ENCODE peak calls at places on chromosomes 7 and 10, in five cellular contexts. P, E, S, L and A are unnamed samples.

GRCh38 chr10:122143238-122143841 is 127.8 kb upstream of the BTBD16 start:
- DNase-seq in P (no peak), E (no peak), S (peak; percentile 73), L (no peak), A (no peak)

GRCh38 chr7:87398441-87398840 is 53.0 kb downstream of the CROT start:
- DNase-seq in P (no peak), E (no peak), S (no peak), L (no peak), A (no peak)

GRCh38 chr10:128528781-128529180 is 402.6 kb upstream of the MKI67 start:
- DNase-seq in P (no peak), E (no peak), S (no peak), L (no peak), A (no peak)

GRCh38 chr10:35447693-35448407 is 111.5 kb downstream of the CCNY start:
- DNase-seq in P (no peak), E (peak; percentile 30), S (no peak), L (no peak), A (no peak)

GRCh38 chr10:24727811-24728210 is 4.1 kb upstream of the ARHGAP21 start:
- DNase-seq in P (no peak), E (peak; percentile 49), S (no peak), L (no peak), A (no peak)

GRCh38 chr7:118104812-118105441 is 79.0 kb upstream of the LSM8 start:
- DNase-seq in P (no peak), E (peak; percentile 12), S (no peak), L (no peak), A (no peak)

GRCh38 chr7:4851459-4852422 is 10.1 kb downstream of the PAPOLB start:
- DNase-seq in P (no peak), E (peak; percentile 44), S (no peak), L (no peak), A (no peak)

GRCh38 chr7:28490831-28491230 is 78.5 kb downstream of the CREB5 start:
- DNase-seq in P (no peak), E (no peak), S (no peak), L (no peak), A (peak; percentile 87)

GRCh38 chr7:141785711-141786552 is 4.1 kb upstream of the TAS2R5 start:
- DNase-seq in P (no peak), E (peak; percentile 66), S (peak; percentile 12), L (no peak), A (no peak)

GRCh38 chr10:59470570-59470969 is 108.2 kb upstream of the FAM13C start:
- DNase-seq in P (no peak), E (no peak), S (no peak), L (no peak), A (no peak)

GRCh38 chr7:50613473-50613872 is 48.3 kb upstream of the DDC start:
- DNase-seq in P (no peak), E (no peak), S (no peak), L (no peak), A (no peak)

GRCh38 chr7:92246363-92247101 is 758 bp downstream of the ANKIB1 start:
- DNase-seq in P (no peak), E (peak; percentile 60), S (peak; percentile 22), L (peak; percentile 15), A (no peak)

GRCh38 chr7:130627775-130628174 is 40.8 kb downstream of the COPG2 start:
- DNase-seq in P (no peak), E (no peak), S (no peak), L (no peak), A (no peak)

GRCh38 chr7:39554583-39555140 is 11.5 kb upstream of the YAE1 start:
- DNase-seq in P (no peak), E (no peak), S (no peak), L (no peak), A (no peak)

GRCh38 chr7:18762189-18762588 is 266.6 kb downstream of the HDAC9 start:
- DNase-seq in P (no peak), E (no peak), S (no peak), L (no peak), A (no peak)

GRCh38 chr7:85186521-85187241 is at the start of gene SEMA3D:
- DNase-seq in P (peak; percentile 51), E (peak; percentile 12), S (peak; percentile 85), L (peak; percentile 60), A (peak; percentile 83)

GRCh38 chr7:140915948-140916555 is 8.7 kb downstream of the BRAF start:
- DNase-seq in P (no peak), E (no peak), S (no peak), L (no peak), A (no peak)

GRCh38 chr7:139798221-139798620 is 20.4 kb upstream of the HIPK2 start:
- DNase-seq in P (no peak), E (no peak), S (no peak), L (no peak), A (no peak)

GRCh38 chr7:37150180-37150579 is 298.5 kb downstream of the ELMO1 start:
- DNase-seq in P (no peak), E (no peak), S (no peak), L (no peak), A (no peak)

GRCh38 chr7:48285365-48285764 is 114.1 kb downstream of the ABCA13 start:
- DNase-seq in P (no peak), E (no peak), S (no peak), L (no peak), A (no peak)

GRCh38 chr7:151877911-151878835 is 1.3 kb upstream of the PRKAG2 start:
- DNase-seq in P (no peak), E (no peak), S (no peak), L (no peak), A (peak; percentile 76)
- H3K4me3 ChIP-seq in P (peak overlapping the region; percentile 94), E (no peak overlapping the region), S (no peak overlapping the region), L (peak overlapping the region; percentile 86), A (no peak overlapping the region)

DNA sequence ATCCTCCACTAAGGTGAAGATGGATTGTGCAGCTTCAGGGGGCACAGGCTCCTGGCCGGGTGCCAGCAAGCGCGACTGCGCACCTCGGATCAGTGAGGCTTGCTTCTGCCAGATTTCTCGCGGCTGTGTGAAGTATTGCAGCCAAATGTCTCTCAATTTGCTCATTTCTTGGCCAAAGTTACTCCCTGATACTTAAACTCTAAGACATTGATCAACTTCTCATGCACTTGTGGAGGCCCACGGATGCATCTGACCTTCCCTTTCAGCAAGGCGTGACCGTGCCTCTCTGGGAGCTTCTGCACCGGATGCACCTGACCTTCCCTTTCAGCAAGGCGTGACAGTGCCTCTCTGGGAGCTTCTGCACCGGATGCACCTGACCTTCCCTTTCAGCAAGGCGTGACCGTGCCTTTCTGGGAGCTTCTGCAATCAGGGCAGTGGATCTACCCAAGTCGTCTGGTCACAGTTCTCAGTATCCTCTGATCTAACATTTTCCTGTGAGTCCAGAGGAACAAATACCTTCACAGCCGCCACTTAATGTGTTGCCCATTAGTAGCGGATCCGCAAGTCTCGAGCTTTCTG is 248.3 kb downstream of the ADARB2 start:
- DNase-seq in P (no peak), E (no peak), S (no peak), L (no peak), A (no peak)
- H3K4me1 ChIP-seq in P (no peaks in the 10 kb centered on the region), E (no peaks in the 10 kb centered on the region), S (no peaks in the 10 kb centered on the region), L (no peaks in the 10 kb centered on the region), A (no peaks in the 10 kb centered on the region)

DNA sequence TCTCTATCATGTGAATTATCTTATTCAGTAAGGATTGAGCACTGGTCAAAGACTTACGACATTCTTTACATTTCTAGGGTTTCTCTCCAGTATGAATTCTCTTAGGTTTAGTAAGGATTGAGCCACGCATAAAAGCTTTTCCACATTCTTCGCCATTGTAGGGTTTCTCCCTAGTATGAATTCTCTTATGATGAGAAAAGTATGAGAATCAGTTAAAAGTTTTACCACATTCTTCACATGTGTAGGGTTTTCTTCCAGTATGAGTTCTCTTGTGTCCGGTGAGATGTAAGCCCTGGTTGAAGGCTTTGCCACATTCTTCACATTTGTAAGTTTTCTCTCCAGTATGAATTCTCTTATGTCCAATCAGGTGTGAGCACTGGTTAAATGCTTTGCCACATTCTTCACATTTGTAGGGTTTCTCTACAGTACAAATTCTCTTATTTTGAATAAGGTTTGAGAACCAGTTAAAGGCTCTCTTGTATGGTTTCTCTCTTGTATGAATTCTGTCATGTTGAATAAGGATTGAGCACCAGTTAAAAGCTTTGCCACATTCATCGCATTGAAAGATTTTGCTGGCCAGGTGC is 445.9 kb downstream of the ZNF479 start:
- DNase-seq in P (no peak), E (no peak), S (no peak), L (no peak), A (no peak)
- H3K9me3 ChIP-seq in P (peaks cover 100% of the 10 kb centered on the region), E (no peaks in the 10 kb centered on the region), S (no peaks in the 10 kb centered on the region), L (peaks cover 25% of the 10 kb centered on the region), A (peaks cover 5% of the 10 kb centered on the region)

DNA sequence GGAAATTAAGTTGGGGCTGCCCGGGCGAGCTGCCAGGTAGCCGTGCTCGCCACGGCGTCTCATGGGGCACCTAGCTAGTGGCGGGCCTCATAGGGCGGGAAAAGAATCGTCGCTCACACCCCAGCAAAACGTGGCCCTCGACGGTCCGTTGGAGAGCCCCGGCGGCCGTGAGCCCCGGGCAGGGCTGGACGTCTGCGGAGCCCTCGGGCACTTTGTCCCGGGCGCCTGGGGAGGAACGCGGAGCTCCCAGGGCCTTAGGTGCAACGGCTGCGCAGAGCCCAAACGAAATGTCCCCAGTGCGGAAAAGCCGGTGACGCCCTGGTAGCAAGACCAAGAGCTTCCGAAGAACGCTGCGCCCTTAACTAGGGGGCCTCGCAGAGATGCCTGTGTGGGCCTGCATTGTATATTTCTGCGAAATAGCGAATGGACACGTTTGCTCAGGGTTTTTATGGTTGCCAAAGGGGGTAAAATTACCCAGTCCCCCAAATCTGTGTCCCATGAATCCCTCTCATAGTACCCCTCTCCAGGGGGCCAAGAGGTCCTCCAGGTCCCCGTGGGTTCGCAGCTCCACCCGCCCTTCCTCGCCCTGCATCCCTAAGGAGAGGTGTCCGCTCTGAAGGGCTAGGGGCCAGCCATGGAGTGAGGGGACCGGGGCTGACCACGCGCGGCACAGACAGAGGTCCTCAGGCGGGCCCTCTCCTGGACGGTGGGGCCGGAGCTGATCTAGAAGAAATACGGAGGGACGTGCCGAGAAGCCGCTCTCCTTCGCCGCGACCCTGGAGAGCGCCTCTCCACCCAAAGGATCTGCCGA is 1.0 kb upstream of the SFMBT2 start:
- DNase-seq in P (no peak), E (no peak), S (peak; percentile 20), L (peak; percentile 25), A (no peak)
- H3K4me3 ChIP-seq in P (peak overlapping the region; percentile 92), E (no peak overlapping the region), S (no peak overlapping the region), L (peak overlapping the region; percentile 77), A (no peak overlapping the region)

DNA sequence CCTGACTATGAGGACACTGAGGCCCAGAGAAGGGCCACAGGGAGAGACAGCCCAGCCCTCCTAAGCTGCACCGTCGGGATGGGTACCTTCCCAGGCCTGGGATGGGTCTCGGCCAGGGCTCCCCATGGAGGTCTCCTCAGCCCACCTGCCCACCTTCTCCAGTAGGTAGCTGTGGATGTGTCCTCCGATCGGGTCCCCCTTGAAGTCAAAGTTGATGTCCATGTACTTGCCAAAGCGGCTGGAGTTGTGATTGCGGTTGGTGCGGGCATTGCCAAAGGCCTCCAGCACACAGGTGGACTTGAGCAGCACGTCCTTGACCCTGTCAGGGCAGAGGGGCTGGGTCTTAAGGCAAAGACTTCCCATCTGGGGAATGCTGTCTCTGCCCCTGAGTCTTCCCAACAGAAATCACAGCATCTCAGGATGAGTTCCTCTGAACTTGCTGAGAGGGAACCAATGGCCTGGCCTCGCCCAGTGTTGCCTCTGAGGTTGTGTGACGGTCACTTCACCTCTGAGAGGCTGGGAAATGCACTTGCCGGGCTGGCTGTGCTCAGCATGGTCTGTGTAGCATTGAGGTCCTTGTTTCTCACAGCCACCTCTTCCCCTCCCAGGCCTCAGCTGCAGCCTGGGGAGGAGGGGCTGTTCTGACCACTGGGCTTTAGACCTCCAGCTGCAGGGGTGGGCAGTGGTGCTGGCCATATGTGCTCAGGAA is 3.3 kb downstream of the MYO1G start:
- DNase-seq in P (no peak), E (no peak), S (peak; percentile 86), L (no peak), A (peak; percentile 70)
- H3K4me1 ChIP-seq in P (peaks cover 14% of the 10 kb centered on the region), E (peaks cover 53% of the 10 kb centered on the region), S (peaks cover 27% of the 10 kb centered on the region), L (no peaks in the 10 kb centered on the region), A (no peaks in the 10 kb centered on the region)

DNA sequence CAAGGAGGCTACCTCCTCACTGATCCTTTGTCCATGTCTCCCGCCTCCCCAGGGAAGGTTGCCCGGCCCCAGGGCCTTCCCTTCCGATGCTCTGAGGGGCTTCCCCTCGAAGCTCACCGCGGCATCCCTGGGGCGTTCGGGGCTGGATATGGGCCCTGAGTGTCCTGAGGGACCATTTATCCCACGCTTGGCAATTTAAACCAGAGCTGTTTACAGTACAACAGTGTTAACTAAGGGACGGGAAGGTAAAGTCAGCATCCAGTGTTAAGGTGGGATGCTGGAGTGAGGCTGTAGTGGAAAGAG is 92.0 kb downstream of the TCERG1L start:
- DNase-seq in P (no peak), E (no peak), S (no peak), L (no peak), A (no peak)
- H3K9me3 ChIP-seq in P (no peaks in the 10 kb centered on the region), E (no peaks in the 10 kb centered on the region), S (no peaks in the 10 kb centered on the region), L (no peaks in the 10 kb centered on the region), A (no peaks in the 10 kb centered on the region)